ENCODE peak calls at places on chromosomes 12 and 14, in four cellular contexts. U, I, E and K are unnamed samples.

GRCh38 chr12:57213068-57213715 is 3.4 kb upstream of the NXPH4 start:
- DNase-seq in U (peak), I (peak), E (peak), K (peak)

GRCh38 chr14:44586910-44587309 is 79.8 kb upstream of the FSCB start:
- DNase-seq in U (no peak), I (no peak), E (no peak), K (no peak)

GRCh38 chr12:2282321-2282720 is 229.5 kb downstream of the CACNA1C start:
- DNase-seq in U (no peak), I (peak), E (no peak), K (peak)

GRCh38 chr12:65705380-65705876 is 118.9 kb upstream of the HMGA2 start:
- DNase-seq in U (no peak), I (no peak), E (no peak), K (no peak)

GRCh38 chr14:55704654-55705053 is 124.6 kb downstream of the KTN1 start:
- DNase-seq in U (no peak), I (no peak), E (no peak), K (no peak)

GRCh38 chr14:53963491-53964227 is 7.0 kb upstream of the BMP4 start:
- DNase-seq in U (no peak), I (peak), E (peak), K (peak)

GRCh38 chr14:65370890-65371289 is 41.6 kb upstream of the FUT8 start:
- DNase-seq in U (no peak), I (no peak), E (no peak), K (no peak)

GRCh38 chr14:61372842-61373555 is 51.6 kb downstream of the PRKCH start:
- DNase-seq in U (no peak), I (no peak), E (no peak), K (no peak)

GRCh38 chr12:113803829-113804140 is 162.3 kb downstream of the RBM19 start:
- DNase-seq in U (no peak), I (no peak), E (no peak), K (no peak)

GRCh38 chr12:124147579-124147978 is 147.3 kb upstream of the RFLNA start:
- DNase-seq in U (no peak), I (no peak), E (no peak), K (no peak)

GRCh38 chr12:15364221-15365170 is 42.2 kb downstream of the PTPRO start:
- DNase-seq in U (no peak), I (no peak), E (no peak), K (no peak)

GRCh38 chr14:58362798-58363412 is 32.8 kb upstream of the TOMM20L start:
- DNase-seq in U (peak), I (peak), E (no peak), K (no peak)

GRCh38 chr14:40113671-40114070 is 681.4 kb upstream of the FBXO33 start:
- DNase-seq in U (no peak), I (no peak), E (no peak), K (no peak)

GRCh38 chr12:130438243-130438620 is 100.5 kb downstream of the PIWIL1 start:
- DNase-seq in U (no peak), I (no peak), E (peak), K (no peak)

GRCh38 chr14:65588426-65589140 is 176.1 kb downstream of the FUT8 start:
- DNase-seq in U (no peak), I (no peak), E (no peak), K (no peak)

GRCh38 chr12:52335598-52336262 is 14.5 kb upstream of the KRT83 start:
- DNase-seq in U (no peak), I (no peak), E (no peak), K (no peak)

GRCh38 chr12:96210376-96211055 is 16.3 kb downstream of the ELK3 start:
- DNase-seq in U (no peak), I (no peak), E (no peak), K (no peak)

GRCh38 chr12:1533602-1534304 is 60.6 kb downstream of the FBXL14 start:
- DNase-seq in U (no peak), I (no peak), E (no peak), K (peak)

GRCh38 chr12:15446798-15447197 is 124.5 kb downstream of the PTPRO start:
- DNase-seq in U (no peak), I (no peak), E (no peak), K (no peak)

GRCh38 chr12:77152623-77153193 is 87.3 kb upstream of the E2F7 start:
- DNase-seq in U (peak), I (peak), E (no peak), K (peak)

GRCh38 chr12:10405294-10405693 is 4.3 kb downstream of the KLRC4 start:
- DNase-seq in U (no peak), I (no peak), E (no peak), K (no peak)

GRCh38 chr12:113896841-113897240 is 69.3 kb downstream of the RBM19 start:
- DNase-seq in U (no peak), I (no peak), E (no peak), K (no peak)

GRCh38 chr14:72315720-72316119 is 383.5 kb downstream of the RGS6 start:
- DNase-seq in U (no peak), I (no peak), E (no peak), K (no peak)

GRCh38 chr14:104624939-104625338 is 20.4 kb upstream of the TMEM179 start:
- DNase-seq in U (no peak), I (no peak), E (no peak), K (peak)

GRCh38 chr14:63852271-63852816 is 460 bp upstream of the SYNE2 start:
- DNase-seq in U (no peak), I (peak), E (no peak), K (no peak)

GRCh38 chr12:100528471-100529139 is 44.9 kb upstream of the GAS2L3 start:
- DNase-seq in U (no peak), I (no peak), E (no peak), K (no peak)

GRCh38 chr12:122503147-122503751 is 2.5 kb upstream of the ZCCHC8 start:
- DNase-seq in U (no peak), I (no peak), E (no peak), K (peak)

GRCh38 chr12:130879781-130880389 is 8.0 kb downstream of the RAN start:
- DNase-seq in U (no peak), I (no peak), E (no peak), K (peak)

GRCh38 chr12:75526655-75527511 is 15.5 kb upstream of the KRR1 start:
- DNase-seq in U (peak), I (peak), E (no peak), K (peak)

GRCh38 chr12:31245822-31246469 is 80.0 kb downstream of the SINHCAF start:
- DNase-seq in U (no peak), I (peak), E (no peak), K (peak)

GRCh38 chr12:115857160-115857920 is 420.2 kb downstream of the MED13L start:
- DNase-seq in U (no peak), I (no peak), E (no peak), K (peak)

GRCh38 chr12:15728118-15728598 is 61.0 kb downstream of the EPS8 start:
- DNase-seq in U (peak), I (no peak), E (no peak), K (no peak)

GRCh38 chr12:78406776-78407335 is 457.7 kb upstream of the SYT1 start:
- DNase-seq in U (no peak), I (peak), E (no peak), K (no peak)

GRCh38 chr12:64097346-64098105 is 124.6 kb downstream of the KICS2 start:
- DNase-seq in U (no peak), I (no peak), E (no peak), K (no peak)

GRCh38 chr14:65095633-65096205 is 6.6 kb downstream of the MAX start:
- DNase-seq in U (peak), I (no peak), E (no peak), K (no peak)

GRCh38 chr12:388547-389137 is 478 bp downstream of the KDM5A start:
- DNase-seq in U (no peak), I (peak), E (peak), K (no peak)

GRCh38 chr12:16325426-16325825 is 22.0 kb upstream of the MGST1 start:
- DNase-seq in U (no peak), I (no peak), E (no peak), K (no peak)

GRCh38 chr12:105278043-105278697 is 42.2 kb upstream of the APPL2 start:
- DNase-seq in U (no peak), I (no peak), E (no peak), K (no peak)

GRCh38 chr12:1851126-1851791 is 30.9 kb downstream of the LRTM2 start:
- DNase-seq in U (peak), I (no peak), E (no peak), K (no peak)

GRCh38 chr12:94057262-94058151 is 90.9 kb upstream of the PLXNC1 start:
- DNase-seq in U (no peak), I (peak), E (no peak), K (no peak)

DNA sequence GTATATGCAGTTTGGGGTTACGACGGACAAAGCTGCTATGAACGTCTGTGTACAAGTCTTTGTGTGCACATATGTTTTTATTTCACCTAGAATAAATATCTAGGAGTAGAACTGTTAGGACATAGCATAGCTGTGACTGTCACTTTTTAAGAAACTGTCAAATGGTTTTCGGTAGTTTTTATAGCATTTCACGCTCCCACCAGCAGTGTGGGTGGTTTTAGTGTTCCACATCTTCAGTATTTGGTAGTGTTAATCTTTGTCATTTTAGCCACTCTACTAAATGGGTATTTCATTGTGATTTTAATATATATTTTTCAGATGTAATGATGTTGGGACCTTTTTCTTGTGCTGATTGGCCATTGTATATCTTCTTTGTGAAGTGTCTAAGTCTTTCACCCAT is 109.1 kb upstream of the BCAT1 start:
- DNase-seq in U (no peak), I (no peak), E (no peak), K (no peak)
- H3K4me3 ChIP-seq in U (no peak), I (no peak), E (no peak), K (no peak)

GRCh38 chr14:89572566-89573398 is 155.7 kb upstream of the FOXN3 start:
- DNase-seq in U (no peak), I (no peak), E (no peak), K (no peak)
- H3K4me3 ChIP-seq in U (no peak), I (no peak), E (no peak), K (no peak)

DNA sequence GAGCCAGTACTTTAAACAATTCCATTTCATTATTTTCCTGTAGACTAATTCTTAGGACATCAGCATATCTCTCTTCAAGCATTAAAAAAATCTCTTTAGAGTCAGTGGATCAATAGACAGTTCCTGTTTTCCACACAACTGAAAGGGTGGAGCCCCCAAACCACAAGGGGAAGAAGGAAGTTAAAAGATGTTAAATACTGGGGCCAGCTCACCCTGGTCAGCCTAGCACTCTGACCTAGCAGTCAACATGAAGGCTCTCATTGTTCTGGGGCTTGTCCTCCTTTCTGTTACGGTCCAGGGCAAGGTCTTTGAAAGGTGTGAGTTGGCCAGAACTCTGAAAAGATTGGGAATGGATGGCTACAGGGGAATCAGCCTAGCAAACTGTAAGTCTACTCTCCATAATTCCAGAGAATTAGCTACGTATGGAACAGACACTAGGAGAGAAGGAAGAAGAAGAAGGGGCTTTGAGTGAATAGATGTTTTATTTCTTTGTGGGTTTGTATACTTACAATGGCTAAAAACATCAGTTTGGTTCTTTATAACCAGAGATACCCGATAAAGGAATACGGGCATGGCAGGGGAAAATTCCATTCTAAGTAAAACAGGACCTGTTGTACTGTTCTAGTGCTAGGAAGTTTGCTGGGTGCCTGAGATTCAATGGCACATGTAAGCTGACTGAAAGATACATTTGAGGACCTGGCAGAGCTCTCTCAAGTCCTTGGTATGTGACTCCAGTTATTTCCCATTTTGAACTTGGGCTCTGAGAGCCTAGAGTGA is at the start of gene LYZ:
- DNase-seq in U (no peak), I (no peak), E (no peak), K (no peak)
- H3K4me3 ChIP-seq in U (no peak), I (no peak), E (peak), K (no peak)

DNA sequence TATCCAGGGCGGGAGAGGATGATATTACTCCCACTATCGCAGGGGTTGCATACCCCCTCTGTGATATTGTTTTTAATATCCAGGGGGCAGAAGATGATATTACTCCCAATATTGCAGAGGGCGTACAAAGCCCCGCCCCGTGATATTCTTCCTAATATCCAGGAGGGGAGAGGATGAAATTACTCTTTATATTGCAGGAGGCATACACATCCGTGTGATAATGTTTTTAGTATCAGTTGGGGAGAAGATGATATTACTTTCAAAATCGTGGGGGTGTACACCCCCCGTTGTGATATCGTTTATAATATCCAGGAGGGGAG is 52.9 kb upstream of the OXA1L start:
- DNase-seq in U (no peak), I (no peak), E (no peak), K (no peak)
- H3K4me3 ChIP-seq in U (no peak), I (no peak), E (peak), K (no peak)

GRCh38 chr14:91264151-91265150 is 19.9 kb upstream of the GPR68 start:
- DNase-seq in U (no peak), I (no peak), E (peak), K (peak)
- H3K4me3 ChIP-seq in U (peak), I (peak), E (peak), K (peak)